ENCODE peak calls at places on chromosomes 5 and 9, in four cellular contexts. V, U, T and D are unnamed samples.

GRCh38 chr5:123099514-123100151 is 10.6 kb downstream of the PRDM6 start:
- DNase-seq in V (peak), U (no peak), T (no peak), D (no peak)

GRCh38 chr9:127837346-127837745 is 17.1 kb downstream of the ENG start:
- DNase-seq in V (no peak), U (no peak), T (no peak), D (peak)

GRCh38 chr5:13188393-13188792 is 756.1 kb downstream of the DNAH5 start:
- DNase-seq in V (peak), U (no peak), T (peak), D (peak)

GRCh38 chr5:87319469-87319868 is 51.8 kb downstream of the RASA1 start:
- DNase-seq in V (no peak), U (no peak), T (no peak), D (no peak)

GRCh38 chr5:50702615-50703325 is 36.3 kb downstream of the PARP8 start:
- DNase-seq in V (no peak), U (peak), T (no peak), D (no peak)

GRCh38 chr9:36100532-36100931 is 36.0 kb upstream of the GLIPR2 start:
- DNase-seq in V (peak), U (no peak), T (no peak), D (peak)

GRCh38 chr9:130768265-130768664 is 66.8 kb upstream of the ABL1 start:
- DNase-seq in V (no peak), U (no peak), T (no peak), D (peak)

GRCh38 chr9:117014061-117014460 is 327.0 kb downstream of the TRIM32 start:
- DNase-seq in V (no peak), U (no peak), T (no peak), D (no peak)

GRCh38 chr5:125375143-125375542 is 628.7 kb upstream of the ZNF608 start:
- DNase-seq in V (no peak), U (peak), T (no peak), D (no peak)

GRCh38 chr5:72387985-72388384 is 67.8 kb downstream of the PTCD2 start:
- DNase-seq in V (peak), U (no peak), T (peak), D (peak)

GRCh38 chr9:128096614-128097013 is 28.6 kb downstream of the SLC25A25 start:
- DNase-seq in V (no peak), U (no peak), T (no peak), D (no peak)

GRCh38 chr5:179558912-179559279 is 8.5 kb downstream of the RUFY1 start:
- DNase-seq in V (peak), U (no peak), T (peak), D (peak)

GRCh38 chr5:1524799-1525623 is 1.3 kb upstream of the LPCAT1 start:
- DNase-seq in V (no peak), U (peak), T (no peak), D (no peak)

GRCh38 chr5:136021016-136021405 is 7.8 kb upstream of the TGFBI start:
- DNase-seq in V (peak), U (no peak), T (no peak), D (peak)

GRCh38 chr5:50969207-50970145 is 303.0 kb downstream of the PARP8 start:
- DNase-seq in V (no peak), U (no peak), T (no peak), D (no peak)

GRCh38 chr9:81371824-81372223 is 317.5 kb downstream of the TLE1 start:
- DNase-seq in V (no peak), U (no peak), T (no peak), D (no peak)

GRCh38 chr9:98248737-98249474 is 6.5 kb downstream of the TBC1D2 start:
- DNase-seq in V (peak), U (no peak), T (peak), D (peak)

GRCh38 chr9:19456996-19457693 is 48.3 kb downstream of the ACER2 start:
- DNase-seq in V (peak), U (peak), T (peak), D (peak)

GRCh38 chr5:112643339-112643971 is 94.2 kb upstream of the APC start:
- DNase-seq in V (no peak), U (no peak), T (no peak), D (no peak)

GRCh38 chr5:142826093-142826492 is 55.9 kb downstream of the ARHGAP26 start:
- DNase-seq in V (no peak), U (no peak), T (peak), D (peak)

GRCh38 chr5:10471672-10472071 is 30.0 kb downstream of the ROPN1L start:
- DNase-seq in V (peak), U (no peak), T (no peak), D (no peak)

GRCh38 chr9:90064248-90064647 is 459.4 kb downstream of the GADD45G start:
- DNase-seq in V (no peak), U (no peak), T (no peak), D (no peak)

GRCh38 chr5:43769576-43770352 is 166.8 kb downstream of the NNT start:
- DNase-seq in V (peak), U (no peak), T (no peak), D (peak)

GRCh38 chr9:16544842-16545241 is 325.6 kb downstream of the BNC2 start:
- DNase-seq in V (no peak), U (no peak), T (no peak), D (no peak)

GRCh38 chr9:12956805-12957204 is 182.0 kb downstream of the LURAP1L start:
- DNase-seq in V (no peak), U (no peak), T (no peak), D (no peak)

GRCh38 chr9:115531410-115532130 is 413.6 kb upstream of the TNC start:
- DNase-seq in V (peak), U (no peak), T (no peak), D (peak)

GRCh38 chr9:124038239-124038638 is 26.7 kb downstream of the LHX2 start:
- DNase-seq in V (no peak), U (no peak), T (peak), D (no peak)

GRCh38 chr5:143198332-143198731 is 205.2 kb downstream of the NR3C1 start:
- DNase-seq in V (no peak), U (no peak), T (no peak), D (peak)

GRCh38 chr9:133604856-133605255 is 4.3 kb downstream of the FAM163B start:
- DNase-seq in V (no peak), U (peak), T (no peak), D (no peak)

GRCh38 chr5:134151723-134152122 is 25.0 kb downstream of the SKP1 start:
- DNase-seq in V (no peak), U (no peak), T (no peak), D (peak)

GRCh38 chr5:108379722-108380530 is 2.0 kb downstream of the FBXL17 start:
- DNase-seq in V (peak), U (peak), T (peak), D (peak)

GRCh38 chr5:141050622-141051525 is at the start of gene PCDHB1:
- DNase-seq in V (no peak), U (no peak), T (peak), D (no peak)
- H3K4me3 ChIP-seq in V (peak), U (no peak), T (peak), D (no peak)

GRCh38 chr9:137176302-137177182 is 4.7 kb upstream of the TMEM210 start:
- DNase-seq in V (peak), U (peak), T (peak), D (peak)

GRCh38 chr9:137172907-137173794 is 1.3 kb upstream of the TMEM210 start:
- DNase-seq in V (no peak), U (no peak), T (no peak), D (no peak)

GRCh38 chr9:137175345-137175961 is 3.6 kb upstream of the TMEM210 start:
- DNase-seq in V (no peak), U (no peak), T (no peak), D (no peak)

GRCh38 chr9:137173795-137174664 is 2.2 kb upstream of the TMEM210 start:
- DNase-seq in V (no peak), U (no peak), T (no peak), D (no peak)

GRCh38 chr9:137174722-137175293 is 3.0 kb upstream of the TMEM210 start:
- DNase-seq in V (no peak), U (no peak), T (no peak), D (no peak)
- TF ChIP-seq CTCF in V (no peak), U (no peak), T (no peak), D (no peak)

GRCh38 chr5:107257885-107258520 is 412.7 kb downstream of the EFNA5 start:
- DNase-seq in V (no peak), U (no peak), T (peak), D (no peak)
- H3K4me3 ChIP-seq in V (no peak), U (no peak), T (peak), D (no peak)

DNA sequence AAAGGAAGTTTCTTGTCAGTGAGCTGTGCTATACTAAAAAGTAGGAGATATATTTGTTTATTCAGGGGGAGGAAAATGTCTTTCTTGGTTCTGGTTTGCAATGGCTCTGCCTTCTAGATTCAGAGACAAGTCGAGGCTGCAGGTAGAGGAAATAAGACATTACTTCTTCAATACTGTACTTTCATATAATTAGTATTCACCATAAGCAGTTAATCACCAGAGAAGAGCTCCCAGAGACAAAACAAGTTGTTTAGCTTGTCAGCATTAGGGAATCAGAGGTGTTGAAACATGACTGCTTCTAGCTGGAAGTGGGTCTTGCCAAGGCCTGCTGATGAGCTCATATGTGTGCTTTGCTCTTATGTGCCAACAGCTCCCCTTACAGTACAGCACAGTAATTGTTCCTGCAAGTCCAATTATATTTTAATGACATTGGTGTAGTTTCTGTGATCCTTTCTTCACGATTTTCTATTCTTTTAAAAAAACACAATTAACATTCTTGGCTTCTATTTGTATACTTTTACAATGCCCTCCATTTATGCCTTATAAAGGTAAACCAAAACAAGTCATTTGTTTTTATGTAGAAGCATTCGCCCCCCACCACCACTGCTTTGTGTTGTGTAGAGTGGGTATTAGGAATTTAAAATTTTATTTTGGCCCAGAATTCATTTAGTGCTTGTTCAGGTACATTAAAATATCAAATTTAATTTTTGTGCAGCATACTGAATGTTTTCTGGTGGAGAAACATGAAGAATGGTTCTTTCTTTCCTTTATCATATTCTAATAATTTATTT is 112.2 kb downstream of the RPS23 start:
- DNase-seq in V (peak), U (peak), T (peak), D (peak)
- TF ChIP-seq CTCF in V (peak), U (peak), T (peak), D (peak)